ENCODE peak calls at places on chromosomes 13 and 19, in seven cellular contexts. One of them, this sample, is unnamed.

GRCh38 chr13:108342369-108343289 is 73.1 kb downstream of the TNFSF13B start:
- DNase-seq in upper lobe of left lung: no peak
- DNase-seq in vagina: no peak
- DNase-seq in endothelial cell of umbilical vein: peak; percentile 6
- DNase-seq in stomach: no peak
- DNase-seq in breast epithelium: no peak
- DNase-seq in GM23338: peak; percentile 65
- DNase-seq in this sample: no peak

GRCh38 chr13:113802090-113802531 is 43.1 kb downstream of the TMEM255B start:
- DNase-seq in GM23338: peak; percentile 84
- DNase-seq in vagina: no peak
- DNase-seq in endothelial cell of umbilical vein: no peak
- DNase-seq in breast epithelium: no peak
- DNase-seq in upper lobe of left lung: peak; percentile 80
- DNase-seq in stomach: no peak
- DNase-seq in this sample: peak; percentile 70

GRCh38 chr19:5985098-5985783 is 7.3 kb upstream of the RANBP3 start:
- DNase-seq in stomach: no peak
- DNase-seq in breast epithelium: no peak
- DNase-seq in vagina: no peak
- DNase-seq in endothelial cell of umbilical vein: peak; percentile 28
- DNase-seq in GM23338: no peak
- DNase-seq in upper lobe of left lung: no peak
- DNase-seq in this sample: no peak

GRCh38 chr19:51179297-51179696 is 37.2 kb downstream of the SIGLEC7 start:
- DNase-seq in endothelial cell of umbilical vein: no peak
- DNase-seq in stomach: no peak
- DNase-seq in vagina: no peak
- DNase-seq in upper lobe of left lung: no peak
- DNase-seq in breast epithelium: no peak
- DNase-seq in GM23338: no peak
- DNase-seq in this sample: no peak

GRCh38 chr13:21326155-21327030 is 132.7 kb downstream of the ZDHHC20 start:
- DNase-seq in endothelial cell of umbilical vein: peak; percentile 3
- DNase-seq in GM23338: peak; percentile 98
- DNase-seq in vagina: no peak
- DNase-seq in stomach: peak; percentile 52
- DNase-seq in upper lobe of left lung: peak; percentile 83
- DNase-seq in breast epithelium: no peak
- DNase-seq in this sample: no peak

GRCh38 chr13:48121733-48122132 is 26.8 kb upstream of the MED4 start:
- DNase-seq in stomach: no peak
- DNase-seq in vagina: no peak
- DNase-seq in endothelial cell of umbilical vein: no peak
- DNase-seq in upper lobe of left lung: no peak
- DNase-seq in GM23338: no peak
- DNase-seq in breast epithelium: no peak
- DNase-seq in this sample: no peak

GRCh38 chr19:3682286-3682685 is 18.0 kb downstream of the PIP5K1C start:
- DNase-seq in stomach: no peak
- DNase-seq in GM23338: no peak
- DNase-seq in vagina: no peak
- DNase-seq in upper lobe of left lung: no peak
- DNase-seq in endothelial cell of umbilical vein: no peak
- DNase-seq in breast epithelium: no peak
- DNase-seq in this sample: no peak

GRCh38 chr19:48560095-48560530 is 8.1 kb downstream of the SULT2B1 start:
- DNase-seq in endothelial cell of umbilical vein: no peak
- DNase-seq in stomach: no peak
- DNase-seq in breast epithelium: no peak
- DNase-seq in GM23338: peak; percentile 60
- DNase-seq in vagina: no peak
- DNase-seq in upper lobe of left lung: no peak
- DNase-seq in this sample: no peak

GRCh38 chr13:46866150-46866549 is 30.7 kb downstream of the HTR2A start:
- DNase-seq in endothelial cell of umbilical vein: no peak
- DNase-seq in GM23338: peak; percentile 15
- DNase-seq in vagina: no peak
- DNase-seq in upper lobe of left lung: no peak
- DNase-seq in breast epithelium: no peak
- DNase-seq in stomach: no peak
- DNase-seq in this sample: no peak

GRCh38 chr13:30334663-30335386 is 27.5 kb upstream of the KATNAL1 start:
- DNase-seq in upper lobe of left lung: no peak
- DNase-seq in stomach: no peak
- DNase-seq in vagina: no peak
- DNase-seq in breast epithelium: no peak
- DNase-seq in GM23338: peak; percentile 82
- DNase-seq in endothelial cell of umbilical vein: peak; percentile 37
- DNase-seq in this sample: no peak

GRCh38 chr19:55447421-55448174 is 4.5 kb upstream of the SHISA7 start:
- DNase-seq in GM23338: peak; percentile 62
- DNase-seq in vagina: no peak
- DNase-seq in upper lobe of left lung: no peak
- DNase-seq in endothelial cell of umbilical vein: no peak
- DNase-seq in breast epithelium: no peak
- DNase-seq in stomach: no peak
- DNase-seq in this sample: no peak

GRCh38 chr13:51821666-51822065 is 17.7 kb upstream of the DHRS12 start:
- DNase-seq in stomach: no peak
- DNase-seq in endothelial cell of umbilical vein: no peak
- DNase-seq in vagina: no peak
- DNase-seq in breast epithelium: no peak
- DNase-seq in GM23338: no peak
- DNase-seq in upper lobe of left lung: no peak
- DNase-seq in this sample: no peak

GRCh38 chr13:43755844-43756243 is 30.9 kb downstream of the ENOX1 start:
- DNase-seq in GM23338: no peak
- DNase-seq in upper lobe of left lung: no peak
- DNase-seq in breast epithelium: no peak
- DNase-seq in vagina: no peak
- DNase-seq in endothelial cell of umbilical vein: no peak
- DNase-seq in stomach: no peak
- DNase-seq in this sample: no peak

GRCh38 chr13:23182142-23182541 is 1.4 kb downstream of the SGCG start:
- DNase-seq in vagina: no peak
- DNase-seq in endothelial cell of umbilical vein: no peak
- DNase-seq in upper lobe of left lung: no peak
- DNase-seq in GM23338: no peak
- DNase-seq in breast epithelium: no peak
- DNase-seq in stomach: no peak
- DNase-seq in this sample: no peak

GRCh38 chr13:108859202-108860012 is 230.0 kb downstream of the MYO16 start:
- DNase-seq in stomach: no peak
- DNase-seq in breast epithelium: no peak
- DNase-seq in vagina: no peak
- DNase-seq in upper lobe of left lung: no peak
- DNase-seq in GM23338: peak; percentile 41
- DNase-seq in endothelial cell of umbilical vein: no peak
- DNase-seq in this sample: no peak

GRCh38 chr19:55172741-55173140 is 6.3 kb upstream of the DNAAF3 start:
- DNase-seq in GM23338: no peak
- DNase-seq in stomach: no peak
- DNase-seq in breast epithelium: no peak
- DNase-seq in upper lobe of left lung: no peak
- DNase-seq in vagina: no peak
- DNase-seq in endothelial cell of umbilical vein: no peak
- DNase-seq in this sample: no peak

GRCh38 chr13:56378566-56378965 is 762.2 kb upstream of the PRR20A start:
- DNase-seq in stomach: no peak
- DNase-seq in vagina: no peak
- DNase-seq in GM23338: no peak
- DNase-seq in upper lobe of left lung: no peak
- DNase-seq in endothelial cell of umbilical vein: no peak
- DNase-seq in breast epithelium: no peak
- DNase-seq in this sample: no peak

GRCh38 chr13:27264181-27264580 is 6.4 kb upstream of the RASL11A start:
- DNase-seq in vagina: no peak
- DNase-seq in endothelial cell of umbilical vein: no peak
- DNase-seq in breast epithelium: no peak
- DNase-seq in upper lobe of left lung: no peak
- DNase-seq in GM23338: no peak
- DNase-seq in stomach: no peak
- DNase-seq in this sample: no peak

GRCh38 chr13:62879071-62879470 is 1463.4 kb upstream of the PCDH20 start:
- DNase-seq in vagina: no peak
- DNase-seq in GM23338: no peak
- DNase-seq in stomach: no peak
- DNase-seq in breast epithelium: no peak
- DNase-seq in endothelial cell of umbilical vein: no peak
- DNase-seq in upper lobe of left lung: no peak
- DNase-seq in this sample: no peak

GRCh38 chr13:21616205-21616604 is 12.2 kb upstream of the MICU2 start:
- DNase-seq in GM23338: no peak
- DNase-seq in endothelial cell of umbilical vein: no peak
- DNase-seq in stomach: no peak
- DNase-seq in breast epithelium: no peak
- DNase-seq in upper lobe of left lung: no peak
- DNase-seq in vagina: no peak
- DNase-seq in this sample: no peak

GRCh38 chr13:75869981-75870380 is 233.9 kb downstream of the LMO7 start:
- DNase-seq in upper lobe of left lung: no peak
- DNase-seq in endothelial cell of umbilical vein: no peak
- DNase-seq in breast epithelium: no peak
- DNase-seq in vagina: no peak
- DNase-seq in GM23338: no peak
- DNase-seq in stomach: no peak
- DNase-seq in this sample: no peak

GRCh38 chr19:42561512-42561911 is 33.2 kb downstream of the CEACAM8 start:
- DNase-seq in vagina: no peak
- DNase-seq in endothelial cell of umbilical vein: no peak
- DNase-seq in GM23338: peak; percentile 9
- DNase-seq in upper lobe of left lung: peak; percentile 18
- DNase-seq in breast epithelium: no peak
- DNase-seq in stomach: no peak
- DNase-seq in this sample: no peak

GRCh38 chr13:77980592-77980991 is 62.0 kb upstream of the EDNRB start:
- DNase-seq in vagina: no peak
- DNase-seq in stomach: no peak
- DNase-seq in GM23338: no peak
- DNase-seq in endothelial cell of umbilical vein: peak; percentile 86
- DNase-seq in breast epithelium: no peak
- DNase-seq in upper lobe of left lung: no peak
- DNase-seq in this sample: no peak

GRCh38 chr19:15255359-15255990 is 23.2 kb upstream of the EPHX3 start:
- DNase-seq in stomach: no peak
- DNase-seq in GM23338: no peak
- DNase-seq in upper lobe of left lung: no peak
- DNase-seq in breast epithelium: no peak
- DNase-seq in endothelial cell of umbilical vein: no peak
- DNase-seq in vagina: no peak
- DNase-seq in this sample: no peak
- H3K36me3 ChIP-seq in stomach: peaks cover 97% of the 10 kb centered on the region
- H3K36me3 ChIP-seq in GM23338: peaks cover 46% of the 10 kb centered on the region
- H3K36me3 ChIP-seq in upper lobe of left lung: peaks cover 91% of the 10 kb centered on the region
- H3K36me3 ChIP-seq in breast epithelium: peaks cover 9% of the 10 kb centered on the region
- H3K36me3 ChIP-seq in endothelial cell of umbilical vein: peaks cover 28% of the 10 kb centered on the region
- H3K36me3 ChIP-seq in vagina: peaks cover 5% of the 10 kb centered on the region
- H3K36me3 ChIP-seq in this sample: peaks cover 89% of the 10 kb centered on the region

DNA sequence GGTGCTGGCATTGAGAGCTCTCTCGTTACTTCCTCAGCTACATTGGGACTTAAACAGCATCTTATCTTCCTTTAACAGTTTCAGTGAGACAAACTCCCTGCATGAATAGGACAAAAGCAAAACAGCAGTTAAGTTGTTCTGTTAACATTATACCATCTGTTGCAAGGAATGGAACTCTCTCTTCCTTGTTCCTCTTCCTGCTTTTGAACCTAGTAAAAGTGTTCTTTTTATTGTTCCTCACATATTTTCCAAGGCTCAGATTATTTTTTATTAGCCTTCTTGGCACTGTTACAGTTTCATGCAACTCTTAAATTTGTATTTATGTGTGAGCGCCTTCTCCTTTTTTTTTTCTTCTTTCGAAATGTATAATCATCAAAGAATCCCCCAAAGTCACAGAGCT is 202.6 kb upstream of the UFM1 start:
- DNase-seq in upper lobe of left lung: no peak
- DNase-seq in GM23338: no peak
- DNase-seq in endothelial cell of umbilical vein: no peak
- DNase-seq in stomach: no peak
- DNase-seq in vagina: no peak
- DNase-seq in breast epithelium: no peak
- DNase-seq in this sample: no peak
- TF ChIP-seq POLR2AphosphoS5 in upper lobe of left lung: no peak
- TF ChIP-seq POLR2AphosphoS5 in GM23338: no peak
- TF ChIP-seq POLR2AphosphoS5 in endothelial cell of umbilical vein: no peak
- TF ChIP-seq POLR2AphosphoS5 in stomach: no peak
- TF ChIP-seq POLR2AphosphoS5 in vagina: no peak
- TF ChIP-seq POLR2AphosphoS5 in breast epithelium: no peak
- TF ChIP-seq POLR2AphosphoS5 in this sample: no peak

GRCh38 chr19:2101417-2102335 is 5.0 kb downstream of the IZUMO4 start:
- DNase-seq in vagina: no peak
- DNase-seq in endothelial cell of umbilical vein: no peak
- DNase-seq in stomach: no peak
- DNase-seq in GM23338: no peak
- DNase-seq in upper lobe of left lung: peak; percentile 74
- DNase-seq in breast epithelium: no peak
- DNase-seq in this sample: no peak
- H3K36me3 ChIP-seq in vagina: no peaks in the 10 kb centered on the region
- H3K36me3 ChIP-seq in endothelial cell of umbilical vein: peaks cover 6% of the 10 kb centered on the region
- H3K36me3 ChIP-seq in stomach: peaks cover 74% of the 10 kb centered on the region
- H3K36me3 ChIP-seq in GM23338: peaks cover 13% of the 10 kb centered on the region
- H3K36me3 ChIP-seq in upper lobe of left lung: peaks cover 67% of the 10 kb centered on the region
- H3K36me3 ChIP-seq in breast epithelium: peaks cover 8% of the 10 kb centered on the region
- H3K36me3 ChIP-seq in this sample: peaks cover 63% of the 10 kb centered on the region

GRCh38 chr19:12550951-12551832 is at the start of gene ZNF564:
- DNase-seq in GM23338: peak; percentile 100
- DNase-seq in vagina: peak; percentile 98
- DNase-seq in stomach: peak; percentile 95
- DNase-seq in endothelial cell of umbilical vein: peak; percentile 98
- DNase-seq in breast epithelium: peak; percentile 97
- DNase-seq in upper lobe of left lung: peak; percentile 96
- DNase-seq in this sample: peak; percentile 98
- TF ChIP-seq POLR2AphosphoS5 in GM23338: peak; percentile 96
- TF ChIP-seq POLR2AphosphoS5 in vagina: peak; percentile 92
- TF ChIP-seq POLR2AphosphoS5 in stomach: peak; percentile 66
- TF ChIP-seq POLR2AphosphoS5 in endothelial cell of umbilical vein: peak; percentile 71
- TF ChIP-seq POLR2AphosphoS5 in breast epithelium: peak; percentile 70
- TF ChIP-seq POLR2AphosphoS5 in upper lobe of left lung: peak; percentile 87
- TF ChIP-seq POLR2AphosphoS5 in this sample: no peak

GRCh38 chr13:49786609-49787008 is 5.9 kb downstream of the KPNA3 start:
- DNase-seq in upper lobe of left lung: no peak
- DNase-seq in breast epithelium: no peak
- DNase-seq in stomach: no peak
- DNase-seq in vagina: no peak
- DNase-seq in endothelial cell of umbilical vein: no peak
- DNase-seq in GM23338: no peak
- DNase-seq in this sample: no peak
- H3K36me3 ChIP-seq in upper lobe of left lung: no peaks in the 10 kb centered on the region
- H3K36me3 ChIP-seq in breast epithelium: no peaks in the 10 kb centered on the region
- H3K36me3 ChIP-seq in stomach: no peaks in the 10 kb centered on the region
- H3K36me3 ChIP-seq in vagina: no peaks in the 10 kb centered on the region
- H3K36me3 ChIP-seq in endothelial cell of umbilical vein: no peaks in the 10 kb centered on the region
- H3K36me3 ChIP-seq in GM23338: no peaks in the 10 kb centered on the region
- H3K36me3 ChIP-seq in this sample: no peaks in the 10 kb centered on the region

This sample was measured in suprapubic skin.